ENCODE peak calls at places on chromosomes 7 and 10, in four cellular contexts. One of them, this sample, is unnamed.

GRCh38 chr10:95273393-95274312 is 17.1 kb downstream of the PDLIM1 start:
- DNase-seq in IMR-90: peak; percentile 94
- DNase-seq in mesendoderm: peak; percentile 62
- DNase-seq in H1: peak; percentile 33
- DNase-seq in this sample: no peak

GRCh38 chr10:114856544-114857287 is 35.1 kb downstream of the FHIP2A start:
- DNase-seq in IMR-90: peak; percentile 90
- DNase-seq in mesendoderm: peak; percentile 28
- DNase-seq in H1: no peak
- DNase-seq in this sample: no peak

GRCh38 chr7:8441106-8441590 is 7.7 kb downstream of the NXPH1 start:
- DNase-seq in IMR-90: no peak
- DNase-seq in mesendoderm: peak; percentile 33
- DNase-seq in H1: peak; percentile 60
- DNase-seq in this sample: peak; percentile 32

GRCh38 chr7:28093617-28094232 is 86.9 kb downstream of the JAZF1 start:
- DNase-seq in IMR-90: peak; percentile 70
- DNase-seq in mesendoderm: peak; percentile 91
- DNase-seq in H1: peak; percentile 98
- DNase-seq in this sample: peak; percentile 91

GRCh38 chr7:129665013-129665401 is 53.5 kb downstream of the NRF1 start:
- DNase-seq in IMR-90: peak; percentile 98
- DNase-seq in mesendoderm: peak; percentile 94
- DNase-seq in H1: peak; percentile 72
- DNase-seq in this sample: peak; percentile 85

GRCh38 chr10:35386594-35387174 is 50.4 kb downstream of the CCNY start:
- DNase-seq in IMR-90: peak; percentile 37
- DNase-seq in mesendoderm: no peak
- DNase-seq in H1: no peak
- DNase-seq in this sample: no peak

GRCh38 chr7:3301472-3301778 is 373 bp downstream of the SDK1 start:
- DNase-seq in IMR-90: no peak
- DNase-seq in mesendoderm: no peak
- DNase-seq in H1: no peak
- DNase-seq in this sample: no peak

GRCh38 chr7:16098058-16098457 is 323.3 kb downstream of the CRPPA start:
- DNase-seq in IMR-90: no peak
- DNase-seq in mesendoderm: no peak
- DNase-seq in H1: no peak
- DNase-seq in this sample: no peak

GRCh38 chr7:17521437-17521836 is 223.0 kb downstream of the AHR start:
- DNase-seq in IMR-90: peak; percentile 84
- DNase-seq in mesendoderm: no peak
- DNase-seq in H1: no peak
- DNase-seq in this sample: no peak

GRCh38 chr10:11299125-11299524 is 281.5 kb downstream of the CELF2 start:
- DNase-seq in IMR-90: no peak
- DNase-seq in mesendoderm: no peak
- DNase-seq in H1: no peak
- DNase-seq in this sample: no peak

GRCh38 chr10:17729630-17730029 is 22.4 kb upstream of the TMEM236 start:
- DNase-seq in IMR-90: no peak
- DNase-seq in mesendoderm: no peak
- DNase-seq in H1: no peak
- DNase-seq in this sample: no peak

DNA sequence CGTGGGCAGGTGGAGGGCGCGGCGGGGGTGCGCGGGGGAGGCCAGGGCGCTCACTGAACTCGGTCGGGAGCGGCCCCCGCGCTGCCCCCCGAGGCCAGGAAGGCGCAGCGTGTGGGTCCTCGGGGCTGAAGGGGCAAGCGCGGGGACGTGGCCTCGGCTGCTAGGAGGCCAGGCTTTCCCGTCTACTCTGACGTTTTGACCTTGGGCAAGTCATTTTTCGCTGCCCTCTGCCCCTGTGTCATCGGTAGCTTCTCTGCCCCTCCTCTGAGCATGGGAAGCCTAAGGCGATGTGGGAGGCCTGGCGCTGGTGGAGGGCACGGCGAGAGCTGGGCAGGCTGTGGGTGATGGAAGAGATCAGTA is 456 bp downstream of the FBH1 start:
- DNase-seq in IMR-90: no peak
- DNase-seq in mesendoderm: peak; percentile 43
- DNase-seq in H1: no peak
- DNase-seq in this sample: no peak
- H3K4ac ChIP-seq in IMR-90: peak overlapping the region; percentile 91
- H3K4ac ChIP-seq in mesendoderm: no peak overlapping the region
- H3K4ac ChIP-seq in H1: no peak overlapping the region
- H3K4ac ChIP-seq in this sample: no peak overlapping the region

GRCh38 chr7:494906-495305 is 24.7 kb downstream of the PDGFA start:
- DNase-seq in IMR-90: no peak
- DNase-seq in mesendoderm: no peak
- DNase-seq in H1: peak; percentile 39
- DNase-seq in this sample: no peak
- H4K5ac ChIP-seq in IMR-90: no peak overlapping the region
- H4K5ac ChIP-seq in mesendoderm: no peak overlapping the region
- H4K5ac ChIP-seq in H1: no peak overlapping the region
- H4K5ac ChIP-seq in this sample: no peak overlapping the region

GRCh38 chr10:51139176-51139575 is 64.9 kb downstream of the PRKG1 start:
- DNase-seq in IMR-90: peak; percentile 63
- DNase-seq in mesendoderm: no peak
- DNase-seq in H1: no peak
- DNase-seq in this sample: no peak
- H3K4ac ChIP-seq in IMR-90: no peak overlapping the region
- H3K4ac ChIP-seq in mesendoderm: no peak overlapping the region
- H3K4ac ChIP-seq in H1: no peak overlapping the region
- H3K4ac ChIP-seq in this sample: no peak overlapping the region

DNA sequence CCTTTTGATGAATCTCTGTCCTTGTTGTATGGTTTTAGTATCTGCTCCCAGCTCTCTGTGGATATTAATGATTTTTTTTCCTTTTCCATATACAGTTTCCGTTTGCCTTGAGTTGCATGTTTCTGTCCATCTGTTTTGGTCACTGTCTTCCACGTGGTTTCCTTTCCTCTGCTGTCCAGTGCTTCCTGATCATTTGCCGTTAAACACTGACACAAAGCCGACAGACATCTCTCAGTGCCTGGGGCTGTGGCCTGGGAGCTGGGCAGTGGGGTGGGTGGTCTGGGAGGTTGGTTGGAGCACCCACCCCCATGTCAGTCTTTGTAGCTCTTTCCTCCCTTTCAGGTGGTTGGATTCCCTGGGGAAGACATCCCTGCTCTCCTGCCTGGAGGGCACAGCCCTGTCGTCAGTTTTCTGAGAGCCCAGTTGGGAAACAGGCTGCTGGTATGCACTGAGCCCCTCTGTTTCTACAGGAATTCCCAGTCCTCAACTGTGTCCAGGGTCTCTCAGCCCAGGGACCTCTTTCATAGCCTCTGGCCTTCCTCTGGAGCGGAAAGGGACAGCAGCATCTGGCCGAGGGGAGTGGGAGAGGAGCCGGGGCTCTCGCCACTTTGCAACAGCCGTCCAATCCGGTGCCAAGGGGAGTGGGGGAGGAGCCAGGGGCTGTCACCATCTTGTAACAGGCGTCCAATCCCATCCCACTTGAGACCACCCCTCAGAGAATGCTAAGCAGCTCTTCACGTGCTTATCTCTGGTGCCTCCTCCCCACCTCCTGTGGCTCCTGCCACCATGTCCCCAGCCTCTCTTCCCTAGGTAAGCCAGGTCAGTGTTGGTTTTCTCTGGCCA is 26.7 kb upstream of the MKI67 start:
- DNase-seq in IMR-90: no peak
- DNase-seq in mesendoderm: peak; percentile 61
- DNase-seq in H1: no peak
- DNase-seq in this sample: peak; percentile 74
- H4K5ac ChIP-seq in IMR-90: no peak overlapping the region
- H4K5ac ChIP-seq in mesendoderm: no peak overlapping the region
- H4K5ac ChIP-seq in H1: no peak overlapping the region
- H4K5ac ChIP-seq in this sample: no peak overlapping the region

DNA sequence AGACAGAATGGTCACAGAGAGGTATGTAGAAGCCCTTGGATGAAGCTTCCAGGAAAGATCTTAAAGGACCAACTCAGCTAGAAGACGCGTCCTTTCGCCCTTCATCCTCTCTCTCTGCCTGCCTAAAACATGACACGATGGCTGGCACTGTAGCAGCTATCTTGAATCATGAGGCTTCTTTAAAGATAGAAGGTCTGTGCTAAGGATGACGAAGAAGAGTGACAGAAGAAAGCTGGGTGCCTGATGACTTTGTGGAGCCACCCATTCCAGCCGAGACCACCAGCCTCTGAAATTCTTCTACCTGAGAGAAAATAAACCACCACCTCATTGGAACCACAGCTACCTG is 25.5 kb downstream of the WDR86 start:
- DNase-seq in IMR-90: no peak
- DNase-seq in mesendoderm: no peak
- DNase-seq in H1: no peak
- DNase-seq in this sample: no peak
- H3K4ac ChIP-seq in IMR-90: no peak overlapping the region
- H3K4ac ChIP-seq in mesendoderm: no peak overlapping the region
- H3K4ac ChIP-seq in H1: no peak overlapping the region
- H3K4ac ChIP-seq in this sample: no peak overlapping the region

GRCh38 chr7:95583834-95584621 is 12.3 kb downstream of the PDK4 start:
- DNase-seq in IMR-90: no peak
- DNase-seq in mesendoderm: no peak
- DNase-seq in H1: no peak
- DNase-seq in this sample: no peak
- H4K5ac ChIP-seq in IMR-90: no peak overlapping the region
- H4K5ac ChIP-seq in mesendoderm: no peak overlapping the region
- H4K5ac ChIP-seq in H1: no peak overlapping the region
- H4K5ac ChIP-seq in this sample: no peak overlapping the region

GRCh38 chr10:126910196-126910595 is 5.0 kb downstream of the DOCK1 start:
- DNase-seq in IMR-90: no peak
- DNase-seq in mesendoderm: no peak
- DNase-seq in H1: no peak
- DNase-seq in this sample: no peak

GRCh38 chr10:126911301-126911700 is 6.1 kb downstream of the DOCK1 start:
- DNase-seq in IMR-90: no peak
- DNase-seq in mesendoderm: no peak
- DNase-seq in H1: no peak
- DNase-seq in this sample: no peak

GRCh38 chr10:126910798-126911197 is 5.6 kb downstream of the DOCK1 start:
- DNase-seq in IMR-90: peak; percentile 34
- DNase-seq in mesendoderm: no peak
- DNase-seq in H1: no peak
- DNase-seq in this sample: no peak

GRCh38 chr10:126914561-126914960 is 9.3 kb downstream of the DOCK1 start:
- DNase-seq in IMR-90: no peak
- DNase-seq in mesendoderm: no peak
- DNase-seq in H1: no peak
- DNase-seq in this sample: no peak

DNA sequence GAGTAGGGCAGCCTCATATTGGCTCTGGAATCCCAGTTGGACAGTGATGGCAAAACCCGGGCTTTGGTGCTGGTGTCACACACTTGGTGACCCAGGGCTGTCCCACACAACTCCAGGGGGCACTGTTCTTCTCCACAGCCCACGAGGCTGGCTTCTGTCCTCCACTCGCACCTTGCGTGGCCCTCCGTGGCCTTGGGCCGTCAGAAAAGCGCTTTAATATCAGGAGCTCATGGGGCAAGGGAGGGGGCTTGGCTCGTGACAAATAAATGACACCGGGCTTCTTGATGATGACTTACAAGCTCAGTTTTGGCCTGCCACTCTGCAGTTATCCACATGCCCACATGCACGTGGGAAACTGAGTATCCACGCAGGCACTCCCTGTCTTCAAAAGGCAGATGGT is 8.1 kb downstream of the DOCK1 start:
- DNase-seq in IMR-90: no peak
- DNase-seq in mesendoderm: no peak
- DNase-seq in H1: no peak
- DNase-seq in this sample: no peak
- H3K4ac ChIP-seq in IMR-90: no peak overlapping the region
- H3K4ac ChIP-seq in mesendoderm: no peak overlapping the region
- H3K4ac ChIP-seq in H1: no peak overlapping the region
- H3K4ac ChIP-seq in this sample: no peak overlapping the region

DNA sequence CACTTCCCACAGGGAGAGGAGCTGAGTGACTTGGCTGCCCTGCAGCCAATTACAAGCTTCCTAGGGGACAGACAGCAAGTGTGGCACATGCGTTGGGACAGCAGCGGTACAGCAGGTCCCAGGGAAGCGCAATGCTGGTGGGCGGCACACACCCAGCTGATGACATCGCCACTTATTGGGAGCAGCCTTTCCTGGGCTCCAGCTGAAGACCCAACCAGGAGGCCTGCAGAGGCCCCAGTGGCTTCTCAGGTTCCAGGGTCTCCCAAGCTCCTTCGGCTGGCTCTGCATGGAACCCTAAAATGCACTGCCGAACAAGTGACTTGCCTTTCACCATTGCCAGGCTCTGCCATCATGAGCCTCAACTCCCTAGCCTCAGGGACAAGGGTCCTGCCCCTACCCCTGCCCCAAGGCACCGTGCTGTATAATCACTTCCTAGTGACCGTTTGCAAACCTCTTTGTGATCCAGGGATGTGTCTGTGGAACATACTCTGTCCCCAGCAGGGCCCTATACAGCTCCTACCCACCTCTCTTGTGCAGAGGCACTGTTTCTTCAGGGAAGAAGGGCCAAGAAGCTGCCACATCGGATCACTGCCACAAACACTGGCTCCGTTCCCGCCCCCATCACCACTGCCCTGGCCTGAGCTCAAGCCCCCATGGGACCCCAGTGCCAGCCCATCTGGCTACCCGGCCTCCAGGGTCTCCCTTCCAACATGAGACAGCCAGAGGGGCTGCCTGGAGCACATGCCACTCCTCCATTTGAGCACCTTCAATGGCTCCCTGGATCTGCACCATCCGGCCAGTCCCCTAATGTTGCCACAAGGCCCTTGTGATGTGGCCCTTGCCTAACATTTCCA is 19.3 kb upstream of the SLIT1 start:
- DNase-seq in IMR-90: no peak
- DNase-seq in mesendoderm: no peak
- DNase-seq in H1: no peak
- DNase-seq in this sample: no peak
- H4K5ac ChIP-seq in IMR-90: no peak overlapping the region
- H4K5ac ChIP-seq in mesendoderm: no peak overlapping the region
- H4K5ac ChIP-seq in H1: no peak overlapping the region
- H4K5ac ChIP-seq in this sample: no peak overlapping the region

GRCh38 chr10:93073539-93074136 is at the start of gene CYP26A1:
- DNase-seq in IMR-90: no peak
- DNase-seq in mesendoderm: peak; percentile 87
- DNase-seq in H1: peak; percentile 81
- DNase-seq in this sample: peak; percentile 62
- H3K4ac ChIP-seq in IMR-90: no peak within 1 kb of the TSS
- H3K4ac ChIP-seq in mesendoderm: peak within 1 kb of the TSS; percentile 44
- H3K4ac ChIP-seq in H1: peak within 1 kb of the TSS; percentile 44
- H3K4ac ChIP-seq in this sample: no peak within 1 kb of the TSS

This sample was measured in H9.